ENCODE peak calls at places on chromosomes 7 and 10, in seven cellular contexts. T, C, H, B, F, Z and W are unnamed samples. For H3K27me3 and H3K4me1, the result is how much of the 10 kb centered on the place peaks cover.

GRCh38 chr7:35761882-35762720 is 38.8 kb upstream of the SEPTIN7 start:
- DNase-seq in T (no peak), C (no peak), H (no peak), B (peak), F (no peak), Z (no peak), W (no peak)

GRCh38 chr7:17626215-17626614 is 314.1 kb downstream of the SNX13 start:
- DNase-seq in T (no peak), C (no peak), H (no peak), B (no peak), F (no peak), Z (no peak), W (no peak)

GRCh38 chr7:39952791-39953190 is 2.7 kb downstream of the CDK13 start:
- DNase-seq in T (peak), C (peak), H (no peak), B (peak), F (no peak), Z (no peak), W (no peak)

GRCh38 chr7:47477191-47478016 is 104.5 kb downstream of the TNS3 start:
- DNase-seq in T (no peak), C (no peak), H (no peak), B (no peak), F (no peak), Z (no peak), W (no peak)

GRCh38 chr7:140625908-140626868 is 14.4 kb downstream of the DENND2A start:
- DNase-seq in T (peak), C (peak), H (peak), B (peak), F (peak), Z (no peak), W (peak)

GRCh38 chr7:49763791-49764190 is 9.6 kb upstream of the VWC2 start:
- DNase-seq in T (no peak), C (no peak), H (no peak), B (no peak), F (no peak), Z (no peak), W (no peak)

GRCh38 chr10:43855667-43856210 is 207.1 kb upstream of the ZNF32 start:
- DNase-seq in T (no peak), C (no peak), H (no peak), B (no peak), F (no peak), Z (peak), W (peak)

GRCh38 chr7:114973147-114973546 is 51.3 kb downstream of the MDFIC start:
- DNase-seq in T (peak), C (peak), H (no peak), B (peak), F (no peak), Z (no peak), W (no peak)

GRCh38 chr10:19904202-19904661 is 88.0 kb downstream of the PLXDC2 start:
- DNase-seq in T (no peak), C (peak), H (no peak), B (peak), F (no peak), Z (no peak), W (no peak)

GRCh38 chr7:42340462-42340861 is 103.5 kb upstream of the GLI3 start:
- DNase-seq in T (no peak), C (no peak), H (no peak), B (no peak), F (no peak), Z (no peak), W (no peak)

GRCh38 chr10:58291538-58292174 is 22.7 kb downstream of the CISD1 start:
- DNase-seq in T (peak), C (peak), H (peak), B (peak), F (peak), Z (no peak), W (no peak)

GRCh38 chr10:987635-987905 is 664 bp upstream of the GTPBP4 start:
- DNase-seq in T (peak), C (peak), H (no peak), B (no peak), F (peak), Z (no peak), W (no peak)

GRCh38 chr7:129315916-129316315 is 91.1 kb downstream of the AHCYL2 start:
- DNase-seq in T (no peak), C (peak), H (no peak), B (peak), F (no peak), Z (no peak), W (peak)

GRCh38 chr7:1055084-1055450 is 10.7 kb downstream of the GPR146 start:
- DNase-seq in T (no peak), C (no peak), H (peak), B (peak), F (no peak), Z (peak), W (peak)

GRCh38 chr10:15472431-15473400 is 101.6 kb upstream of the FAM171A1 start:
- DNase-seq in T (peak), C (no peak), H (peak), B (peak), F (peak), Z (no peak), W (peak)

GRCh38 chr7:135714534-135715009 is 13.4 kb downstream of the SLC13A4 start:
- DNase-seq in T (peak), C (peak), H (no peak), B (peak), F (peak), Z (no peak), W (no peak)

GRCh38 chr10:75032813-75033212 is 78.6 kb upstream of the SAMD8 start:
- DNase-seq in T (no peak), C (no peak), H (no peak), B (no peak), F (no peak), Z (no peak), W (no peak)

GRCh38 chr10:89373916-89374711 is 3.7 kb upstream of the IFIT1B start:
- DNase-seq in T (peak), C (peak), H (peak), B (peak), F (no peak), Z (no peak), W (peak)

GRCh38 chr7:157150825-157151412 is 12.2 kb downstream of the UBE3C start:
- DNase-seq in T (no peak), C (no peak), H (no peak), B (peak), F (peak), Z (no peak), W (peak)

GRCh38 chr7:137964824-137965545 is 36.9 kb downstream of the CREB3L2 start:
- DNase-seq in T (no peak), C (no peak), H (no peak), B (no peak), F (no peak), Z (no peak), W (no peak)

GRCh38 chr7:139321071-139321745 is 19.9 kb upstream of the FMC1 start:
- DNase-seq in T (peak), C (peak), H (no peak), B (peak), F (peak), Z (no peak), W (no peak)

GRCh38 chr10:103648231-103648950 is 154.9 kb downstream of the NEURL1 start:
- DNase-seq in T (no peak), C (no peak), H (peak), B (peak), F (no peak), Z (no peak), W (no peak)

GRCh38 chr10:3844626-3845025 is 59.6 kb upstream of the KLF6 start:
- DNase-seq in T (no peak), C (no peak), H (no peak), B (no peak), F (no peak), Z (no peak), W (no peak)

GRCh38 chr7:92421676-92422435 is 25.4 kb upstream of the GATAD1 start:
- DNase-seq in T (no peak), C (no peak), H (no peak), B (peak), F (no peak), Z (no peak), W (no peak)

GRCh38 chr7:77498659-77499379 is 38.3 kb upstream of the PTPN12 start:
- DNase-seq in T (peak), C (no peak), H (no peak), B (no peak), F (no peak), Z (no peak), W (no peak)

GRCh38 chr7:30382607-30383006 is 96.0 kb downstream of the NOD1 start:
- DNase-seq in T (no peak), C (no peak), H (no peak), B (no peak), F (no peak), Z (no peak), W (no peak)

GRCh38 chr7:30379741-30380140 is 95.3 kb downstream of the ZNRF2 start:
- DNase-seq in T (no peak), C (no peak), H (no peak), B (no peak), F (no peak), Z (no peak), W (no peak)

GRCh38 chr7:30378275-30378674 is 93.9 kb downstream of the ZNRF2 start:
- DNase-seq in T (no peak), C (no peak), H (no peak), B (no peak), F (no peak), Z (no peak), W (no peak)

GRCh38 chr7:30380294-30380693 is 95.9 kb downstream of the ZNRF2 start:
- DNase-seq in T (no peak), C (no peak), H (no peak), B (no peak), F (no peak), Z (no peak), W (no peak)

GRCh38 chr7:30379131-30379530 is 94.7 kb downstream of the ZNRF2 start:
- DNase-seq in T (no peak), C (no peak), H (no peak), B (no peak), F (no peak), Z (no peak), W (no peak)
- H3K27me3 ChIP-seq in T (under half), C (under half), H (under half), B (under half), F (under half), Z (under half), W (under half)

GRCh38 chr7:76346778-76347177 is 12.0 kb downstream of the YWHAG start:
- DNase-seq in T (no peak), C (no peak), H (no peak), B (peak), F (no peak), Z (no peak), W (no peak)
- H3K4me1 ChIP-seq in T (under half), C (under half), H (under half), B (under half), F (under half), Z (under half), W (half or more)

DNA sequence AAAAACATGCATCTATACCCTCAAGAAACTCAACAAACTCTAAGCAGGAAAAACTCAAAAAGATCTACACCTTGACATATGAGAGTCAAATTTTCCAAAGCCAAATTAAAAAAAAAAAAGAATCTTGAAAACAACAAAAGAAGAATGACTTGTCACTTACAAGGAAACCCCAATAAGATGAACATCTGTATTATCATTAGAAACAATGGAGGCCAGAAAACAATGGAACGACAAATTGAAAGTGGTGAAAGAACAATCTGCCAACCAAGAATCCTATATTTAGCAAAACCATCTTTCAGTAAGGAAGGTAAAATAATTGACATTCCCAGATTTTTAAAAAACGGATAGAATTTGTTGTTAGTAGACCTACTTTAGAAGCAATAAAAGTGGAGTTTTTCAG is 516.8 kb downstream of the ACTR3B start:
- DNase-seq in T (no peak), C (no peak), H (no peak), B (no peak), F (no peak), Z (no peak), W (no peak)
- H3K27me3 ChIP-seq in T (under half), C (under half), H (under half), B (under half), F (under half), Z (under half), W (under half)

DNA sequence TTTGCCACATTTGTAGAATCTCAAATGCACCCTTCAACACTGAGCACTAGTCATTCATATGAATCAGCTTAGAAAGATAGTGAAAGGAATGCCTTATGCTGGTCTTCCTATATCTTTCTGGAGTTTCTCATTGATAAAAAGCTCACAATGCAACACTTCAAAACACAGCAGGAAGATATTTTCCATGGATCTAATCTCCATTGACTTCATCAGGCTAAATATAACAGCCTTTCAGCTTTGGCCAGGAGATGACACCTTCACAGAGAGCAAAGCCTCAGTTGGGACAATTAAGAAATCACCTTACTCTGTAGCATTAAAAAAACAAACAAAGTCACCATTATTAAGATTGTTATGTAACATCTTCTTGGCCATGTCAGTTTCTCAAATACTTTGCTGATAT is 6.7 kb downstream of the NRP1 start:
- DNase-seq in T (peak), C (no peak), H (no peak), B (peak), F (peak), Z (no peak), W (no peak)
- H3K4me1 ChIP-seq in T (half or more), C (under half), H (under half), B (half or more), F (under half), Z (under half), W (half or more)

GRCh38 chr7:100969066-100969615 is at the start of gene MUC12:
- DNase-seq in T (no peak), C (no peak), H (no peak), B (no peak), F (no peak), Z (no peak), W (no peak)
- H3K27me3 ChIP-seq in T (under half), C (under half), H (under half), B (half or more), F (under half), Z (under half), W (half or more)

GRCh38 chr7:116545411-116545993 is 20.7 kb downstream of the CAV1 start:
- DNase-seq in T (no peak), C (no peak), H (no peak), B (no peak), F (no peak), Z (no peak), W (no peak)

GRCh38 chr7:116543664-116544063 is 18.8 kb downstream of the CAV1 start:
- DNase-seq in T (peak), C (peak), H (no peak), B (peak), F (no peak), Z (no peak), W (no peak)

GRCh38 chr7:116546054-116546453 is 21.2 kb downstream of the CAV1 start:
- DNase-seq in T (no peak), C (no peak), H (no peak), B (no peak), F (no peak), Z (no peak), W (no peak)

GRCh38 chr7:116542618-116543017 is 17.8 kb downstream of the CAV1 start:
- DNase-seq in T (no peak), C (no peak), H (no peak), B (no peak), F (no peak), Z (no peak), W (no peak)

DNA sequence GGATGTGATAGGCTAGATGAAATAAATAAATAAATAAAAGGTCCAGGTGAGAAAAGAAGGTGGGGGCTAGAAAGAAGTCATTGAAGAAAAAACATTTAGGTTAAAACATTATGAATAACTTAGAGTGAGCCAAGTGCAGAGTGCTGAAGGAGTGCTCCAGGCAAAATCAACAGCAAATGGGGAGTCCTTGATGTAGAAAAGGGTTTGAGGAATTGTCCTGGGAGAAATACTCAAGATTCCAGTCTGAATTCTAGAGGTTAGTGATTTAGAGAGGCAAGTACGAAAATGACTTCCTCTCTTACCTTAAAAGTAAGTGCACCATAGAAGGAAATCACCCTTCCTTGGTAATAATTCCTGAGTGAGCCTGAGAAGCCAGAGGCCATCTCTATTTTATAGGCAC is 19.7 kb downstream of the CAV1 start:
- DNase-seq in T (no peak), C (no peak), H (no peak), B (no peak), F (no peak), Z (no peak), W (no peak)
- H3K4me1 ChIP-seq in T (under half), C (under half), H (under half), B (under half), F (under half), Z (under half), W (half or more)